ENCODE peak calls at places on chromosomes 16 and 17, in ten cellular contexts. N is naive thymus-derived CD4-positive, alpha-beta T cell; C is fibroblast of lung; I is SK-N-SH; T is ascending aorta; E is aorta; Z is colonic mucosa; W is heart left ventricle; U is adipocyte; D is GM23338. P is an unnamed sample.

GRCh38 chr16:75273054-75273925 is 21.9 kb upstream of the BCAR1 start:
- DNase-seq in N (no peak), C (peak; percentile 73), I (no peak), T (no peak), E (no peak), Z (no peak), W (no peak), U (no peak), D (no peak), P (no peak)

GRCh38 chr17:64045176-64045575 is 24.7 kb upstream of the ICAM2 start:
- DNase-seq in N (no peak), C (no peak), I (no peak), T (no peak), E (no peak), Z (no peak), W (no peak), U (no peak), D (no peak), P (no peak)

GRCh38 chr17:30414486-30414885 is 35.8 kb downstream of the CPD start:
- DNase-seq in N (no peak), C (peak; percentile 44), I (no peak), T (no peak), E (no peak), Z (no peak), W (no peak), U (peak; percentile 18), D (no peak), P (no peak)

GRCh38 chr16:11395008-11395948 is 50.0 kb downstream of the RMI2 start:
- DNase-seq in N (no peak), C (no peak), I (peak; percentile 29), T (no peak), E (peak; percentile 50), Z (no peak), W (no peak), U (no peak), D (no peak), P (no peak)

GRCh38 chr16:88331989-88332920 is 50.5 kb upstream of the ZNF469 start:
- DNase-seq in N (no peak), C (peak; percentile 100), I (no peak), T (peak; percentile 31), E (peak; percentile 92), Z (no peak), W (no peak), U (peak; percentile 99), D (no peak), P (no peak)

GRCh38 chr17:41734139-41734948 is at the start of gene HAP1:
- DNase-seq in N (no peak), C (peak; percentile 19), I (peak; percentile 83), T (no peak), E (peak; percentile 83), Z (no peak), W (no peak), U (peak; percentile 45), D (peak; percentile 76), P (no peak)

GRCh38 chr17:28252436-28252835 is 66.6 kb upstream of the TMEM97 start:
- DNase-seq in N (no peak), C (peak; percentile 63), I (no peak), T (no peak), E (no peak), Z (no peak), W (no peak), U (peak; percentile 22), D (no peak), P (no peak)

GRCh38 chr17:61467416-61468262 is 15.4 kb downstream of the TBX4 start:
- DNase-seq in N (no peak), C (peak; percentile 53), I (peak; percentile 76), T (peak; percentile 7), E (peak; percentile 81), Z (peak; percentile 62), W (no peak), U (peak; percentile 46), D (peak; percentile 79), P (no peak)

GRCh38 chr17:57256708-57257112 is 387 bp downstream of the MSI2 start:
- DNase-seq in N (peak; percentile 49), C (peak; percentile 23), I (no peak), T (no peak), E (no peak), Z (peak; percentile 39), W (peak; percentile 28), U (peak; percentile 52), D (peak; percentile 51), P (peak; percentile 69)

GRCh38 chr16:22291860-22292692 is 5.1 kb upstream of the POLR3E start:
- DNase-seq in N (no peak), C (no peak), I (no peak), T (no peak), E (no peak), Z (no peak), W (no peak), U (peak; percentile 46), D (no peak), P (no peak)

GRCh38 chr16:84950906-84951305 is 60.4 kb downstream of the ZDHHC7 start:
- DNase-seq in N (no peak), C (no peak), I (peak; percentile 56), T (no peak), E (no peak), Z (no peak), W (no peak), U (no peak), D (peak; percentile 72), P (peak; percentile 55)

GRCh38 chr17:57121308-57122042 is 36.4 kb downstream of the AKAP1 start:
- DNase-seq in N (no peak), C (peak; percentile 39), I (peak; percentile 80), T (no peak), E (no peak), Z (no peak), W (no peak), U (peak; percentile 69), D (peak; percentile 81), P (peak; percentile 34)

GRCh38 chr16:2032285-2033056 is 5.8 kb downstream of the NHERF2 start:
- DNase-seq in N (no peak), C (peak; percentile 56), I (no peak), T (no peak), E (no peak), Z (no peak), W (peak; percentile 59), U (peak; percentile 49), D (no peak), P (no peak)

GRCh38 chr17:30363715-30364202 is 15.0 kb upstream of the CPD start:
- DNase-seq in N (peak; percentile 53), C (peak; percentile 81), I (no peak), T (no peak), E (no peak), Z (no peak), W (no peak), U (no peak), D (no peak), P (peak; percentile 45)

GRCh38 chr17:28555022-28555421 is 2.6 kb upstream of the UNC119 start:
- DNase-seq in N (no peak), C (no peak), I (no peak), T (no peak), E (no peak), Z (no peak), W (no peak), U (no peak), D (no peak), P (no peak)

GRCh38 chr16:62738631-62739030 is 702.4 kb upstream of the CDH8 start:
- DNase-seq in N (no peak), C (no peak), I (no peak), T (no peak), E (no peak), Z (no peak), W (no peak), U (no peak), D (no peak), P (no peak)

GRCh38 chr17:13909901-13910519 is 159.3 kb upstream of the COX10 start:
- DNase-seq in N (no peak), C (no peak), I (no peak), T (no peak), E (no peak), Z (no peak), W (no peak), U (no peak), D (peak; percentile 8), P (no peak)

GRCh38 chr17:55157165-55157564 is 107.6 kb upstream of the HLF start:
- DNase-seq in N (no peak), C (peak; percentile 84), I (no peak), T (no peak), E (no peak), Z (no peak), W (no peak), U (peak; percentile 67), D (no peak), P (no peak)

GRCh38 chr17:48577946-48578615 is at the start of gene HOXB4:
- DNase-seq in N (peak; percentile 53), C (peak; percentile 86), I (no peak), T (peak; percentile 60), E (peak; percentile 92), Z (peak; percentile 86), W (peak; percentile 53), U (no peak), D (peak; percentile 85), P (no peak)
- H3K27me3 ChIP-seq in N (peaks cover 36% of the 10 kb centered on the region), C (no peaks in the 10 kb centered on the region), I (peaks cover 94% of the 10 kb centered on the region), T (no peaks in the 10 kb centered on the region), E (no peaks in the 10 kb centered on the region), Z (peaks cover 3% of the 10 kb centered on the region), W (peaks cover 98% of the 10 kb centered on the region), U (no peaks in the 10 kb centered on the region), D (peaks cover 100% of the 10 kb centered on the region), P (peaks cover 10% of the 10 kb centered on the region)

GRCh38 chr17:40445769-40446468 is 2.7 kb downstream of the IGFBP4 start:
- DNase-seq in N (no peak), C (no peak), I (no peak), T (no peak), E (no peak), Z (no peak), W (no peak), U (peak; percentile 60), D (peak; percentile 51), P (no peak)
- H3K4me1 ChIP-seq in N (peaks cover 25% of the 10 kb centered on the region), C (peaks cover 39% of the 10 kb centered on the region), I (peaks cover 6% of the 10 kb centered on the region), T (peaks cover 48% of the 10 kb centered on the region), E (no peaks in the 10 kb centered on the region), Z (peaks cover 26% of the 10 kb centered on the region), W (peaks cover 67% of the 10 kb centered on the region), U (peaks cover 50% of the 10 kb centered on the region), D (peaks cover 43% of the 10 kb centered on the region), P (peaks cover 64% of the 10 kb centered on the region)

GRCh38 chr17:79204261-79204660 is 129.6 kb downstream of the ENGASE start:
- DNase-seq in N (no peak), C (no peak), I (no peak), T (no peak), E (no peak), Z (no peak), W (no peak), U (no peak), D (no peak), P (no peak)
- H3K27me3 ChIP-seq in N (no peaks in the 10 kb centered on the region), C (no peaks in the 10 kb centered on the region), I (peaks cover 45% of the 10 kb centered on the region), T (no peaks in the 10 kb centered on the region), E (no peaks in the 10 kb centered on the region), Z (no peaks in the 10 kb centered on the region), W (peaks cover 57% of the 10 kb centered on the region), U (peaks cover 44% of the 10 kb centered on the region), D (no peaks in the 10 kb centered on the region), P (peaks cover 24% of the 10 kb centered on the region)

DNA sequence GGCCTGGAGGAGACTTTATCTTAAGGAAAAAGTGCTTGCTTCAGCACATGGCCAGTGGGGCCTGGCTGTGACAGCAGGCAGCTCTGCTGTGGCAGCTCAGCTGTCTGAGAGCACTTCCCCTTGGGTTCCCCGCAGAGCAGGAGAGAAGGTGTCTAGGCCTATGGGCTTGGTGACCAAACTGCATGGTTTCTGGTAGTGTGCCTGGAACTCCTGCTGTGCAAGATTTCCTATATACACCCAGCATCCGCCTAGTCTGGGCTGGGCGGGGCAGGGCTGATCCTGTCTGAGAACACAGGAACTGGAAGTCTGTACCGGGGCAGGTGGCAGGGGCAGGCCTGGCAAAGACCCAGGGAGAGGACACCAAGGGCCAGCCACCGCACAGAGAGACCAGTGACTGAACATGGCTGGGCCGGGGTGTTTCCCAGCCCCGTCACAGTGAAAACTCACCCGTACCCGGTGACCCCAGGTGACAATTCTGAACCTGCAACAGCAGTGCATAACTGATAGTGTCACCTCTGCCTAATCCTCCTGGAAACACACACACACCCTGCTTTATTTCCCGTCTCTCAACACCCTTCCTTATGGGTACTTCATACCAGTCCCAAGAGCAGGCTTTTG is 39.3 kb downstream of the CHD9 start:
- DNase-seq in N (no peak), C (no peak), I (no peak), T (no peak), E (peak; percentile 76), Z (peak; percentile 92), W (peak; percentile 55), U (no peak), D (no peak), P (peak; percentile 26)
- H3K4me1 ChIP-seq in N (peaks cover 5% of the 10 kb centered on the region), C (peaks cover 29% of the 10 kb centered on the region), I (peaks cover 40% of the 10 kb centered on the region), T (peaks cover 48% of the 10 kb centered on the region), E (peaks cover 3% of the 10 kb centered on the region), Z (peaks cover 39% of the 10 kb centered on the region), W (peaks cover 81% of the 10 kb centered on the region), U (peaks cover 66% of the 10 kb centered on the region), D (peaks cover 66% of the 10 kb centered on the region), P (peaks cover 14% of the 10 kb centered on the region)

P was measured in DND-41.